ENCODE peak calls at places on chromosome 11, in seven cellular contexts. One of them, this sample, is unnamed.

GRCh38 chr11:61609970-61610347 is 29.1 kb upstream of the SYT7 start:
- DNase-seq in H1: no peak
- DNase-seq in mesendoderm: peak; percentile 83
- DNase-seq in trophoblast cell: peak; percentile 56
- DNase-seq in H9: peak; percentile 75
- DNase-seq in mesenchymal stem cell: no peak
- DNase-seq in IMR-90: no peak
- DNase-seq in this sample: no peak

GRCh38 chr11:11931461-11932055 is 76.9 kb downstream of the DKK3 start:
- DNase-seq in H1: no peak
- DNase-seq in IMR-90: peak; percentile 74
- DNase-seq in trophoblast cell: peak; percentile 81
- DNase-seq in mesendoderm: peak; percentile 76
- DNase-seq in H9: no peak
- DNase-seq in mesenchymal stem cell: peak; percentile 65
- DNase-seq in this sample: peak; percentile 14

GRCh38 chr11:124769804-124770774 is 8.0 kb upstream of the ESAM start:
- DNase-seq in H1: no peak
- DNase-seq in H9: no peak
- DNase-seq in IMR-90: peak; percentile 35
- DNase-seq in mesendoderm: peak; percentile 82
- DNase-seq in trophoblast cell: peak; percentile 97
- DNase-seq in mesenchymal stem cell: peak; percentile 68
- DNase-seq in this sample: no peak

GRCh38 chr11:109940816-109941215 is 152.4 kb upstream of the ZC3H12C start:
- DNase-seq in IMR-90: peak; percentile 97
- DNase-seq in H1: no peak
- DNase-seq in trophoblast cell: peak; percentile 73
- DNase-seq in mesendoderm: peak; percentile 19
- DNase-seq in H9: no peak
- DNase-seq in mesenchymal stem cell: peak; percentile 97
- DNase-seq in this sample: no peak

GRCh38 chr11:34459507-34460162 is 20.9 kb downstream of the CAT start:
- DNase-seq in mesendoderm: no peak
- DNase-seq in mesenchymal stem cell: no peak
- DNase-seq in IMR-90: no peak
- DNase-seq in trophoblast cell: no peak
- DNase-seq in H1: no peak
- DNase-seq in H9: no peak
- DNase-seq in this sample: no peak

GRCh38 chr11:77101043-77101537 is 1.6 kb upstream of the OMP start:
- DNase-seq in H9: no peak
- DNase-seq in mesenchymal stem cell: peak; percentile 42
- DNase-seq in H1: no peak
- DNase-seq in IMR-90: peak; percentile 30
- DNase-seq in trophoblast cell: peak; percentile 12
- DNase-seq in mesendoderm: peak; percentile 58
- DNase-seq in this sample: no peak

GRCh38 chr11:104254347-104254746 is 90.4 kb upstream of the PDGFD start:
- DNase-seq in trophoblast cell: peak; percentile 21
- DNase-seq in H1: peak; percentile 65
- DNase-seq in IMR-90: no peak
- DNase-seq in mesendoderm: peak; percentile 86
- DNase-seq in H9: peak; percentile 85
- DNase-seq in mesenchymal stem cell: peak; percentile 41
- DNase-seq in this sample: peak; percentile 71

GRCh38 chr11:2290351-2290841 is 11.3 kb downstream of the C11orf21 start:
- DNase-seq in mesenchymal stem cell: no peak
- DNase-seq in H1: no peak
- DNase-seq in H9: peak; percentile 21
- DNase-seq in mesendoderm: no peak
- DNase-seq in IMR-90: no peak
- DNase-seq in trophoblast cell: peak; percentile 34
- DNase-seq in this sample: no peak

GRCh38 chr11:43989162-43989961 is 46.9 kb downstream of the C11orf96 start:
- DNase-seq in H1: no peak
- DNase-seq in IMR-90: no peak
- DNase-seq in H9: peak; percentile 45
- DNase-seq in mesenchymal stem cell: peak; percentile 64
- DNase-seq in mesendoderm: peak; percentile 80
- DNase-seq in trophoblast cell: no peak
- DNase-seq in this sample: no peak

GRCh38 chr11:61683961-61684869 is 4.0 kb downstream of the DAGLA start:
- DNase-seq in H1: no peak
- DNase-seq in H9: peak; percentile 21
- DNase-seq in mesendoderm: no peak
- DNase-seq in mesenchymal stem cell: no peak
- DNase-seq in trophoblast cell: no peak
- DNase-seq in IMR-90: peak; percentile 43
- DNase-seq in this sample: no peak

GRCh38 chr11:9078113-9079041 is 13.0 kb downstream of the SCUBE2 start:
- DNase-seq in H1: no peak
- DNase-seq in mesenchymal stem cell: peak; percentile 20
- DNase-seq in trophoblast cell: no peak
- DNase-seq in IMR-90: peak; percentile 34
- DNase-seq in H9: peak; percentile 50
- DNase-seq in mesendoderm: no peak
- DNase-seq in this sample: no peak

GRCh38 chr11:93652161-93652597 is 9.3 kb upstream of the CEP295 start:
- DNase-seq in H9: no peak
- DNase-seq in H1: no peak
- DNase-seq in IMR-90: peak; percentile 44
- DNase-seq in mesenchymal stem cell: peak; percentile 49
- DNase-seq in trophoblast cell: peak; percentile 94
- DNase-seq in mesendoderm: peak; percentile 44
- DNase-seq in this sample: peak; percentile 41

GRCh38 chr11:28963189-28963588 is 855.0 kb downstream of the METTL15 start:
- DNase-seq in mesendoderm: no peak
- DNase-seq in mesenchymal stem cell: peak; percentile 41
- DNase-seq in trophoblast cell: peak; percentile 74
- DNase-seq in H1: no peak
- DNase-seq in H9: no peak
- DNase-seq in IMR-90: peak; percentile 83
- DNase-seq in this sample: no peak

GRCh38 chr11:64862914-64863313 is 15.5 kb downstream of the EHD1 start:
- DNase-seq in H1: no peak
- DNase-seq in mesendoderm: no peak
- DNase-seq in trophoblast cell: no peak
- DNase-seq in mesenchymal stem cell: no peak
- DNase-seq in IMR-90: no peak
- DNase-seq in H9: no peak
- DNase-seq in this sample: no peak

GRCh38 chr11:72712168-72712721 is 38.0 kb upstream of the PDE2A start:
- DNase-seq in H9: no peak
- DNase-seq in IMR-90: no peak
- DNase-seq in trophoblast cell: peak; percentile 33
- DNase-seq in H1: no peak
- DNase-seq in mesendoderm: no peak
- DNase-seq in mesenchymal stem cell: peak; percentile 18
- DNase-seq in this sample: no peak

GRCh38 chr11:12784445-12784844 is 110.2 kb downstream of the TEAD1 start:
- DNase-seq in H1: no peak
- DNase-seq in IMR-90: peak; percentile 79
- DNase-seq in trophoblast cell: no peak
- DNase-seq in H9: no peak
- DNase-seq in mesendoderm: no peak
- DNase-seq in mesenchymal stem cell: no peak
- DNase-seq in this sample: no peak

GRCh38 chr11:35589281-35589680 is 29.0 kb upstream of the FJX1 start:
- DNase-seq in mesenchymal stem cell: no peak
- DNase-seq in mesendoderm: no peak
- DNase-seq in H9: no peak
- DNase-seq in IMR-90: no peak
- DNase-seq in H1: no peak
- DNase-seq in trophoblast cell: no peak
- DNase-seq in this sample: no peak

GRCh38 chr11:115496892-115497291 is 7.3 kb downstream of the CADM1 start:
- DNase-seq in H9: no peak
- DNase-seq in trophoblast cell: peak; percentile 76
- DNase-seq in IMR-90: no peak
- DNase-seq in mesenchymal stem cell: no peak
- DNase-seq in H1: no peak
- DNase-seq in mesendoderm: no peak
- DNase-seq in this sample: no peak

GRCh38 chr11:3609416-3610265 is 32.2 kb downstream of the ART5 start:
- DNase-seq in mesendoderm: peak; percentile 68
- DNase-seq in H9: peak; percentile 44
- DNase-seq in trophoblast cell: peak; percentile 95
- DNase-seq in mesenchymal stem cell: peak; percentile 45
- DNase-seq in IMR-90: peak; percentile 37
- DNase-seq in H1: no peak
- DNase-seq in this sample: peak; percentile 54

GRCh38 chr11:45337583-45338360 is 51.6 kb upstream of the SYT13 start:
- DNase-seq in H1: no peak
- DNase-seq in IMR-90: no peak
- DNase-seq in trophoblast cell: no peak
- DNase-seq in mesendoderm: no peak
- DNase-seq in mesenchymal stem cell: no peak
- DNase-seq in H9: no peak
- DNase-seq in this sample: no peak
- H2BK5ac ChIP-seq in H1: no peak overlapping the region
- H2BK5ac ChIP-seq in IMR-90: no peak overlapping the region
- H2BK5ac ChIP-seq in trophoblast cell: no peak overlapping the region
- H2BK5ac ChIP-seq in mesendoderm: no peak overlapping the region
- H2BK5ac ChIP-seq in mesenchymal stem cell: no peak overlapping the region
- H2BK5ac ChIP-seq in H9: no peak overlapping the region
- H2BK5ac ChIP-seq in this sample: no peak overlapping the region

DNA sequence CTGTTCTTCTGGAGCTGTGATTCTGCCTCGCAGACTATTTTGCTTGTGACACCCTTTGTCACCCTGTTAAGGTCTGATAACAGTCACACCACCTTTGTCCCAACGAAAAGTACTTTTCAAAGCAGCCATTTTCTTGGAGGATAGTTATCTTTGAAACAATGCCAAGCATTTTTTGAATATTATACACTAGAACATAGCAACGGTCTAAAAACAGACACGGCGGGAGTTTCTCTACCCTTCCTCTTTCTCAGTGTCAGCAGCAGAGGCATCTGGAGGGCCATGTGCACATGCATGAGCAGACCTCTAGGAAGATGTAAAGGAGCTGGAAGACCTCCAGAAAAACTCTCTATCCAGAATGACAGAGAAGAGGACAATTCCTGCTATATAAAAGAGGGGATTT is 86.5 kb downstream of the TRPC6 start:
- DNase-seq in H9: no peak
- DNase-seq in mesenchymal stem cell: no peak
- DNase-seq in IMR-90: peak; percentile 7
- DNase-seq in trophoblast cell: peak; percentile 68
- DNase-seq in H1: no peak
- DNase-seq in mesendoderm: no peak
- DNase-seq in this sample: no peak
- H2BK5ac ChIP-seq in H9: no peak overlapping the region
- H2BK5ac ChIP-seq in mesenchymal stem cell: no peak overlapping the region
- H2BK5ac ChIP-seq in IMR-90: no peak overlapping the region
- H2BK5ac ChIP-seq in trophoblast cell: no peak overlapping the region
- H2BK5ac ChIP-seq in H1: no peak overlapping the region
- H2BK5ac ChIP-seq in mesendoderm: no peak overlapping the region
- H2BK5ac ChIP-seq in this sample: no peak overlapping the region

DNA sequence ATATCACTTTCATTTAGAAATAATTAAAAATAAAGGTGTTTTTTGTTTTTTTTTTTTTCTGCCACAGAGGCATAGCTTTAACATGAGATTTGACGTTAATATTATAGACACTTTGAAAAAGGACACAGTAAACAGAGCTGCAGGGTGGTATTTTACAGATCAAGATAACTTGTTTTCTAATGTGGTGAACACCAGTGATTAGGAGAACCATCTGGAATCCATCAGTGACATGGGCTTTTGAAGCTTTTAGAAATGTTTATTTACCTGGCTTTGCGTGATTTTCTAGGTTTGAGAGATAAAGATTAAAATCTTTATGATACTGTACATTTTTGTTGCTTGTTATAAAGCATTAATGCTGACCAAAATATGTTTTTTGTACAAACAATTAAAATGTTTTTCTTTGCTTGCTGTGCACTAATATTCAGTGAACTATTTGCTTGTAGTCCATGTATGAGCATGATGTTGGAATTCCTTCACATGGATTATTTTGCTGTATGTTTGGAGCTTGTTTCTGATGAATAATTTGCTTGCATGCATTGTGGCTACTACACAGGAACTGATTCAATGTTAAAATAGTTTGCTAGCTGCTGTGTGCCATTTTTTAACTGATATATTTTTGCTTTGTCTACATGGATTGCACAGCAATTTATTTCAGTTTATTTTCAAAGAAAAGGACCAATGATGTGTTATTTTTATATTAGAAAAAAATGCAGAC is 352.1 kb upstream of the NARS2 start:
- DNase-seq in H1: no peak
- DNase-seq in mesendoderm: no peak
- DNase-seq in IMR-90: peak; percentile 69
- DNase-seq in mesenchymal stem cell: no peak
- DNase-seq in H9: no peak
- DNase-seq in trophoblast cell: no peak
- DNase-seq in this sample: no peak
- H2BK5ac ChIP-seq in H1: no peak overlapping the region
- H2BK5ac ChIP-seq in mesendoderm: no peak overlapping the region
- H2BK5ac ChIP-seq in IMR-90: no peak overlapping the region
- H2BK5ac ChIP-seq in mesenchymal stem cell: no peak overlapping the region
- H2BK5ac ChIP-seq in H9: no peak overlapping the region
- H2BK5ac ChIP-seq in trophoblast cell: no peak overlapping the region
- H2BK5ac ChIP-seq in this sample: no peak overlapping the region

GRCh38 chr11:1219836-1220810 is 2.7 kb upstream of the MUC5B start:
- DNase-seq in H1: no peak
- DNase-seq in trophoblast cell: no peak
- DNase-seq in mesenchymal stem cell: no peak
- DNase-seq in IMR-90: no peak
- DNase-seq in H9: peak; percentile 26
- DNase-seq in mesendoderm: no peak
- DNase-seq in this sample: no peak

GRCh38 chr11:1219446-1219835 is 3.4 kb upstream of the MUC5B start:
- DNase-seq in H9: no peak
- DNase-seq in trophoblast cell: no peak
- DNase-seq in mesenchymal stem cell: no peak
- DNase-seq in mesendoderm: no peak
- DNase-seq in IMR-90: no peak
- DNase-seq in H1: no peak
- DNase-seq in this sample: no peak

GRCh38 chr11:1218788-1219445 is 3.9 kb upstream of the MUC5B start:
- DNase-seq in trophoblast cell: no peak
- DNase-seq in IMR-90: no peak
- DNase-seq in mesendoderm: no peak
- DNase-seq in H1: no peak
- DNase-seq in H9: peak; percentile 25
- DNase-seq in mesenchymal stem cell: no peak
- DNase-seq in this sample: no peak

GRCh38 chr11:1217151-1217550 is 5.7 kb upstream of the MUC5B start:
- DNase-seq in mesenchymal stem cell: no peak
- DNase-seq in H9: peak; percentile 14
- DNase-seq in trophoblast cell: no peak
- DNase-seq in H1: no peak
- DNase-seq in IMR-90: no peak
- DNase-seq in mesendoderm: no peak
- DNase-seq in this sample: no peak

DNA sequence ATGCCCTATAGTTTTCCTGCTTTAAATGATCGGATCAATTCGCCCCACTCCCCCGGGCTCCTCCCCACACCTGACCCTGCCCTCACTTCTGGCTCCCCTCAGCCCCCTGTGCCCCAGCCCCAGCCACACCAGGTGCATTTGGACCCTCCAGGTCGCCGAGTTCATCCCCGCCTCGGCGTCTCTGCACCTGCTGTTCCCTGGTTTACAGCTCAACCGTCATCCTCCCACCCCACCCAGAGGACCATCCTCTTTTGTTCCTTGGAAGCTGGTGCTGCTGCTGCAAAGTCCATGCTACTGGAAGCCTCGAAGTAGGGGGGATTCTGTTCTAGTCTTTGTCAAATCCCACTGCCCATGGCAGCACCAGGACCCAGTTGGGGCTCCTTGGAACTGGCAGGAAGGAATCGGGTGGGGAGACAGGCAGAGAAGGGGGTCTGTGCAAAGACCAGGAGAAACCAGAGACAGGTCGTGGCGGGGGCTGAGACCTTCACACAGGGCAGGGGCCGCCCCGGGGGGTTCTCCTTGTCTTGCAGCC is 4.5 kb upstream of the MUC5B start:
- DNase-seq in mesenchymal stem cell: no peak
- DNase-seq in H9: peak; percentile 10
- DNase-seq in IMR-90: no peak
- DNase-seq in trophoblast cell: no peak
- DNase-seq in mesendoderm: no peak
- DNase-seq in H1: no peak
- DNase-seq in this sample: no peak
- H2BK5ac ChIP-seq in mesenchymal stem cell: no peak overlapping the region
- H2BK5ac ChIP-seq in H9: no peak overlapping the region
- H2BK5ac ChIP-seq in IMR-90: no peak overlapping the region
- H2BK5ac ChIP-seq in trophoblast cell: no peak overlapping the region
- H2BK5ac ChIP-seq in mesendoderm: no peak overlapping the region
- H2BK5ac ChIP-seq in H1: no peak overlapping the region
- H2BK5ac ChIP-seq in this sample: peak overlapping the region; percentile 93